ENCODE peak calls at places on chromosomes 12 and 14, in five cellular contexts. O, V, T, P and C are unnamed samples.

GRCh38 chr14:50831704-50832130 is 755 bp upstream of the NIN start:
- DNase-seq in V (no peak), T (no peak), P (no peak), O (no peak), C (no peak)

GRCh38 chr14:36941783-36942521 is 230.5 kb downstream of the SLC25A21 start:
- DNase-seq in P (peak), T (peak), O (peak), V (peak), C (no peak)

GRCh38 chr12:96195845-96196451 is 1.8 kb downstream of the ELK3 start:
- DNase-seq in T (no peak), V (no peak), O (peak), P (peak), C (no peak)

GRCh38 chr14:23562822-23563472 is 4.6 kb downstream of the AP1G2 start:
- DNase-seq in T (peak), O (peak), P (peak), V (no peak), C (peak)

GRCh38 chr12:89893972-89894706 is 185.5 kb upstream of the ATP2B1 start:
- DNase-seq in P (peak), V (no peak), O (no peak), T (no peak), C (no peak)

GRCh38 chr12:59698599-59698998 is 102.8 kb downstream of the SLC16A7 start:
- DNase-seq in T (no peak), O (no peak), V (no peak), P (peak), C (no peak)

GRCh38 chr12:53207042-53207441 is at the start of gene ITGB7:
- DNase-seq in O (no peak), T (peak), P (no peak), V (no peak), C (no peak)

GRCh38 chr12:132726386-132726785 is 15.7 kb downstream of the PGAM5 start:
- DNase-seq in T (no peak), P (no peak), V (no peak), O (no peak), C (no peak)

GRCh38 chr14:38971258-38971921 is 131.6 kb downstream of the SEC23A start:
- DNase-seq in P (no peak), V (no peak), O (no peak), T (no peak), C (no peak)

GRCh38 chr12:128920468-128920867 is 67.2 kb downstream of the GLT1D1 start:
- DNase-seq in T (no peak), V (no peak), O (no peak), P (peak), C (no peak)

GRCh38 chr12:6235499-6235898 is 35.3 kb downstream of the CD9 start:
- DNase-seq in O (no peak), P (no peak), T (no peak), V (peak), C (no peak)

GRCh38 chr12:40198601-40199000 is 26.2 kb upstream of the LRRK2 start:
- DNase-seq in O (no peak), T (no peak), P (no peak), V (no peak), C (no peak)

GRCh38 chr12:52686756-52687487 is 6.7 kb upstream of the KRT1 start:
- DNase-seq in O (no peak), V (no peak), P (no peak), T (no peak), C (no peak)

GRCh38 chr12:107372229-107372658 is 278.9 kb upstream of the CRY1 start:
- DNase-seq in P (peak), T (no peak), O (no peak), V (no peak), C (no peak)

GRCh38 chr12:88544991-88545684 is 35.1 kb downstream of the KITLG start:
- DNase-seq in T (no peak), O (no peak), P (no peak), V (no peak), C (no peak)

GRCh38 chr14:75514673-75515630 is 7.3 kb upstream of the BATF start:
- DNase-seq in P (no peak), V (no peak), T (no peak), O (no peak), C (no peak)

GRCh38 chr12:101759396-101760047 is 20.3 kb upstream of the SYCP3 start:
- DNase-seq in T (no peak), V (no peak), O (no peak), P (peak), C (no peak)

GRCh38 chr12:110613771-110614684 is at the start of gene TCTN1:
- DNase-seq in V (peak), T (peak), O (peak), P (peak), C (peak)